ENCODE peak calls at places on chromosomes 5 and 9, in seven cellular contexts. R is HCT116, Y is HepG2, V is GM12878, T is K562, O is H1, M is SK-N-SH. N is an unnamed sample.

GRCh38 chr9:84652496-84653081 is 16.9 kb upstream of the NTRK2 start:
- DNase-seq in R (no peak), Y (no peak), V (no peak), T (no peak), O (no peak), M (no peak), N (no peak)

GRCh38 chr9:28155067-28155466 is 581.8 kb upstream of the C9orf72 start:
- DNase-seq in R (no peak), Y (no peak), V (no peak), T (no peak), O (no peak), M (no peak), N (no peak)

GRCh38 chr5:120017523-120017922 is 388.2 kb downstream of the FAM170A start:
- DNase-seq in R (no peak), Y (no peak), V (no peak), T (no peak), O (no peak), M (no peak), N (no peak)

GRCh38 chr9:97820373-97820772 is 32.7 kb upstream of the FOXE1 start:
- DNase-seq in R (no peak), Y (no peak), V (no peak), T (no peak), O (no peak), M (no peak), N (no peak)

GRCh38 chr9:136624184-136624951 is 38.3 kb upstream of the EGFL7 start:
- DNase-seq in R (no peak), Y (no peak), V (no peak), T (no peak), O (no peak), M (no peak), N (no peak)

GRCh38 chr5:79186021-79186420 is 49.9 kb upstream of the JMY start:
- DNase-seq in R (no peak), Y (no peak), V (no peak), T (no peak), O (no peak), M (no peak), N (no peak)

GRCh38 chr9:83188272-83188671 is 125.3 kb upstream of the RASEF start:
- DNase-seq in R (no peak), Y (no peak), V (no peak), T (no peak), O (no peak), M (no peak), N (no peak)

GRCh38 chr5:150582281-150582791 is 58.1 kb upstream of the SYNPO start:
- DNase-seq in R (no peak), Y (peak), V (no peak), T (no peak), O (no peak), M (peak), N (no peak)

GRCh38 chr5:79560774-79561524 is 47.0 kb upstream of the HOMER1 start:
- DNase-seq in R (no peak), Y (no peak), V (peak), T (no peak), O (no peak), M (no peak), N (no peak)

GRCh38 chr5:102139029-102139428 is 157.1 kb downstream of the SLCO4C1 start:
- DNase-seq in R (no peak), Y (no peak), V (no peak), T (no peak), O (no peak), M (no peak), N (no peak)

GRCh38 chr5:134466241-134467069 is 54.8 kb upstream of the CDKN2AIPNL start:
- DNase-seq in R (peak), Y (peak), V (no peak), T (peak), O (peak), M (peak), N (peak)

GRCh38 chr5:53350991-53351770 is 129.2 kb upstream of the FST start:
- DNase-seq in R (no peak), Y (no peak), V (no peak), T (peak), O (no peak), M (no peak), N (no peak)

GRCh38 chr5:109990723-109991359 is 301.1 kb downstream of the MAN2A1 start:
- DNase-seq in R (no peak), Y (no peak), V (no peak), T (no peak), O (no peak), M (no peak), N (no peak)

GRCh38 chr5:33984671-33985124 is at the start of gene SLC45A2:
- DNase-seq in R (no peak), Y (no peak), V (no peak), T (no peak), O (no peak), M (no peak), N (no peak)

GRCh38 chr5:71587709-71588532 is 781 bp downstream of the MCCC2 start:
- DNase-seq in R (no peak), Y (peak), V (no peak), T (peak), O (no peak), M (peak), N (no peak)

GRCh38 chr9:19136129-19136528 is 8.8 kb upstream of the PLIN2 start:
- DNase-seq in R (no peak), Y (no peak), V (no peak), T (no peak), O (no peak), M (no peak), N (no peak)

GRCh38 chr9:27291292-27291691 is 5.7 kb downstream of the EQTN start:
- DNase-seq in R (no peak), Y (no peak), V (no peak), T (no peak), O (no peak), M (no peak), N (no peak)

GRCh38 chr5:756865-757345 is 27.6 kb downstream of the ZDHHC11B start:
- DNase-seq in R (no peak), Y (peak), V (no peak), T (peak), O (no peak), M (peak), N (no peak)

GRCh38 chr5:4684946-4685345 is 455.2 kb upstream of the ADAMTS16 start:
- DNase-seq in R (no peak), Y (no peak), V (no peak), T (no peak), O (no peak), M (no peak), N (no peak)

GRCh38 chr9:81461196-81461595 is 228.2 kb downstream of the TLE1 start:
- DNase-seq in R (no peak), Y (no peak), V (no peak), T (no peak), O (no peak), M (no peak), N (no peak)

DNA sequence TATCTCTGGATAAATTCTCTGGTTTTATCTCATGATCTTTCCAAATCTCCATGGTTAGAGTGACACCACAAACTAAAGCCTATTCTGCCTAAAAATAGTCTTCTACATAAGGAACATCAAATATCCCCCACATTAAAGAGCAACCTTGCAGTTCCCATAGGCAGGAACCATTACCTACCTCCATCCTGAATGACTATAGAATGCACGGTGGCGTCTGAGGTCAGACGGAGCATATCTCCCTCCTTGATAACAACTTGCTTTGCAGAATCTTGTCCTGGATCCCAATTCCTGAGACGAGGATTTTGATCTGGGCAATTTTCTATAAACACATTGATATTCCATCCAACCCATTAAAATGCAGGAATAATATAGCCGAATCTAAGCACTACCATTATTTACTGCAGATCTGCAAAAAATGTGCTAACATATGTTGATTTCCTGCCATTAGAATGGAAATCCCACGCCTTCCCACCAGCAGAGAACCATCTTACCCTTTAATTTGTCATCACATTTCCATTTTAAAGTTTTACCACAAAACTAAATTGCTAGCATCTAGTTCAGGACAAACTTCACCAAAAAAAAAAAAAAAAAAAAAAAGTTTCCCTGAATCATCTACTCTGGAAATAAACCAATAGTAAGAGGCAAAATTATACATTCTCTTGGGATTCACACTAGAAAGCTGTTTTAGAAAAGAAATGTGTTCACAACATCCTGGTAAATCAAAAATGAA is 22.1 kb downstream of the CEMIP2 start:
- DNase-seq in R (no peak), Y (no peak), V (no peak), T (no peak), O (no peak), M (no peak), N (no peak)
- TF ChIP-seq JUND in R (no peak), Y (no peak), V (no peak), T (no peak), O (no peak), M (no peak), N (no peak)

GRCh38 chr5:142342128-142342981 is 17.5 kb upstream of the SPRY4 start:
- DNase-seq in R (no peak), Y (peak), V (no peak), T (peak), O (no peak), M (no peak), N (no peak)
- TF ChIP-seq JUND in R (peak), Y (no peak), V (no peak), T (no peak), O (no peak), M (no peak), N (no peak)

DNA sequence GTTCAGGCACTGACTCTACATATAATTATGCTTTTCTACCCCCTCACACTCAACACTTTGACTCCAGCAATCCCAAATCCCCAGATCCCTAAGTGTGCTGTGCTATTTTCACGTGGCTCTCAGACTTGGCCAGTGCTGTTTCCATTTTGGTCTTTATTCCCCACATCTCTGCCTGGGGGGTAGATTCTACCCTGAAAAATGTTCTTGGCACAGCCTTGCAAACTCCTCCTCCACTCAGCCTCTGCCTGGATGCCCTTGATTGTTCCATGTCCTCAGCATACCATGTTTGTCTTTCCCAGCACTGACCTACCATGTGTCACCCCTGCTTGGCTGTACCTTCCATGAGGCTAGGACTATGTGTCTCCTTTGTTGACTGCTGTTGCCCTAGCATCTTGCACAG is 43.0 kb downstream of the FXN start:
- DNase-seq in R (no peak), Y (no peak), V (no peak), T (no peak), O (no peak), M (no peak), N (no peak)
- TF ChIP-seq JUND in R (no peak), Y (no peak), V (no peak), T (no peak), O (no peak), M (no peak), N (no peak)

DNA sequence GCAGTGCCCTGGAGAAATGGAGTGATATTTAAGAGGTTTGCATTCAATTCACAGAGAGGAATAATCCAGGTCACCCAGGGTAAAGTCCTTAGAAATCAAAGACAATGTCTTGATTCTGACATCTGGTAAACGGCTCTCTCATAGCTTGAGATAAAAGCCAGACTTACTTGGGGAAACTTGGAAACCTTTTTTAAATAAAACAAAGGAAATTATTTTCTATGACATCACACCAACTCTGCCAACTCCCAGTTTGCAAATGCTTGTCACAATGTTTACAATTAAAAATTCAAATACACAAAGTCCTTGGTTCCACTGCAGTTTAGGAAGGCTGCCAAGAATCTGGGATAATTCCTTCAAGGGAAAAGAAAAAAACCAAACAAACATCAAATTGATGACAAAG is 255.1 kb upstream of the NREP start:
- DNase-seq in R (no peak), Y (no peak), V (no peak), T (no peak), O (no peak), M (no peak), N (peak)
- TF ChIP-seq JUND in R (no peak), Y (no peak), V (no peak), T (no peak), O (no peak), M (no peak), N (no peak)

GRCh38 chr5:178282391-178282790 is 49.8 kb upstream of the PHYKPL start:
- DNase-seq in R (no peak), Y (no peak), V (no peak), T (no peak), O (no peak), M (no peak), N (no peak)
- TF ChIP-seq JUND in R (no peak), Y (no peak), V (no peak), T (no peak), O (no peak), M (no peak), N (no peak)

GRCh38 chr5:158499680-158499998 is 600.1 kb downstream of the EBF1 start:
- DNase-seq in R (no peak), Y (no peak), V (no peak), T (no peak), O (no peak), M (no peak), N (no peak)

GRCh38 chr5:158496624-158497023 is 603.1 kb downstream of the EBF1 start:
- DNase-seq in R (no peak), Y (no peak), V (no peak), T (no peak), O (no peak), M (no peak), N (no peak)

GRCh38 chr5:158500019-158500418 is 599.7 kb downstream of the EBF1 start:
- DNase-seq in R (no peak), Y (no peak), V (no peak), T (no peak), O (no peak), M (no peak), N (no peak)

GRCh38 chr5:158502686-158503085 is 597.0 kb downstream of the EBF1 start:
- DNase-seq in R (no peak), Y (no peak), V (no peak), T (no peak), O (no peak), M (no peak), N (no peak)

GRCh38 chr5:158498959-158499679 is 600.6 kb downstream of the EBF1 start:
- DNase-seq in R (no peak), Y (no peak), V (no peak), T (no peak), O (no peak), M (no peak), N (no peak)
- TF ChIP-seq JUND in R (no peak), Y (no peak), V (no peak), T (no peak), O (no peak), M (no peak), N (no peak)

GRCh38 chr5:95884021-95884333 is 61.5 kb upstream of the GLRX start:
- DNase-seq in R (no peak), Y (no peak), V (no peak), T (peak), O (no peak), M (no peak), N (no peak)
- TF ChIP-seq JUND in R (no peak), Y (no peak), V (no peak), T (no peak), O (no peak), M (no peak), N (no peak)

DNA sequence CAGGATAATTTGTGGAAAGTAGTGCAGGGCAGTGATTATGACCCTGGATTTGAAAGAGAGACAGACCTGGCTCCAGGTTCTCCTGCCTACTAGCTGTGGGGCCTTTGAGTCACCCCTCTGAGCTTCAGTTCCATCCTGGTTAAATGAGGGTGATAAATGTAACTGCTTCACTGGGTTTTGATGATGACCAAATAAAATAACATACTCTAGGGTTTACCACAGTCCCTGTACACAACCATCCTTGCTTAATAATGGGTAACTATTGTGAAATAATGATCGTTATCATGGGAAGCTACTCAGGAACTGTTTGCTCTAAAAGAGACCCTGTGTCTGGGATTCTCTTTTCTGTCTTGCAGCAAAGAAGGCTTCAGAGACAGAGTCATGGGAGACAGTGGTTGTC is 23.7 kb downstream of the AKNA start:
- DNase-seq in R (no peak), Y (peak), V (no peak), T (no peak), O (no peak), M (no peak), N (no peak)
- TF ChIP-seq JUND in R (no peak), Y (no peak), V (no peak), T (no peak), O (no peak), M (no peak), N (no peak)

GRCh38 chr5:137994556-137994955 is 38.3 kb downstream of the FAM13B start:
- DNase-seq in R (no peak), Y (no peak), V (no peak), T (no peak), O (no peak), M (no peak), N (no peak)

GRCh38 chr5:137995077-137995746 is 37.7 kb downstream of the FAM13B start:
- DNase-seq in R (no peak), Y (peak), V (no peak), T (peak), O (no peak), M (no peak), N (no peak)

GRCh38 chr5:137995747-137996123 is 37.1 kb downstream of the FAM13B start:
- DNase-seq in R (no peak), Y (no peak), V (no peak), T (no peak), O (no peak), M (no peak), N (peak)

GRCh38 chr5:138000102-138000723 is 32.7 kb downstream of the FAM13B start:
- DNase-seq in R (peak), Y (peak), V (no peak), T (peak), O (no peak), M (no peak), N (no peak)

GRCh38 chr5:137997726-137998213 is 35.1 kb downstream of the FAM13B start:
- DNase-seq in R (no peak), Y (peak), V (peak), T (peak), O (no peak), M (no peak), N (no peak)
- TF ChIP-seq JUND in R (no peak), Y (no peak), V (no peak), T (peak), O (no peak), M (no peak), N (no peak)

GRCh38 chr5:122077451-122078115 is 476 bp downstream of the LOX start:
- DNase-seq in R (no peak), Y (peak), V (no peak), T (no peak), O (no peak), M (peak), N (peak)
- TF ChIP-seq JUND in R (no peak), Y (no peak), V (no peak), T (no peak), O (no peak), M (no peak), N (no peak)